ENCODE peak calls at places on chromosome 7, in four cellular contexts. W is WTC11, Q is GM12878, H is K562. V is an unnamed sample.

GRCh38 chr7:72493850-72494661 is 81.9 kb upstream of the CALN1 start:
- DNase-seq in H (peak), W (peak), Q (peak), V (peak)

GRCh38 chr7:149493366-149493765 is 4.2 kb downstream of the ZNF746 start:
- DNase-seq in H (no peak), Q (no peak), W (no peak), V (no peak)

GRCh38 chr7:114970732-114971131 is 48.8 kb downstream of the MDFIC start:
- DNase-seq in Q (no peak), W (no peak), H (no peak), V (no peak)

GRCh38 chr7:100875356-100875751 is 451 bp downstream of the SRRT start:
- DNase-seq in W (no peak), Q (no peak), H (no peak), V (peak)

GRCh38 chr7:31850066-31850465 is 163.1 kb downstream of the PPP1R17 start:
- DNase-seq in W (no peak), Q (no peak), H (no peak), V (no peak)

GRCh38 chr7:137577184-137577583 is 233.7 kb upstream of the PTN start:
- DNase-seq in H (no peak), W (no peak), Q (no peak), V (no peak)

GRCh38 chr7:621572-622285 is 102.1 kb upstream of the PDGFA start:
- DNase-seq in Q (no peak), H (no peak), W (no peak), V (no peak)

GRCh38 chr7:106061301-106061979 is 50.7 kb downstream of the SYPL1 start:
- DNase-seq in W (no peak), H (no peak), Q (no peak), V (no peak)

GRCh38 chr7:68509603-68510002 is 1088.7 kb upstream of the AUTS2 start:
- DNase-seq in Q (no peak), H (no peak), W (no peak), V (no peak)

GRCh38 chr7:112546723-112547513 is 66.1 kb downstream of the LSMEM1 start:
- DNase-seq in W (peak), H (no peak), Q (no peak), V (peak)

GRCh38 chr7:151514461-151515396 is 5.0 kb downstream of the RHEB start:
- DNase-seq in Q (no peak), W (no peak), H (no peak), V (no peak)

GRCh38 chr7:115235075-115235474 is 313.2 kb downstream of the MDFIC start:
- DNase-seq in W (no peak), H (no peak), Q (no peak), V (no peak)

GRCh38 chr7:36787933-36788378 is 63.7 kb upstream of the AOAH start:
- DNase-seq in W (no peak), H (no peak), Q (peak), V (no peak)

GRCh38 chr7:88346357-88346756 is 39.7 kb upstream of the STEAP4 start:
- DNase-seq in Q (no peak), W (no peak), H (no peak), V (no peak)

GRCh38 chr7:112129655-112130323 is 76.4 kb downstream of the DOCK4 start:
- DNase-seq in W (peak), Q (no peak), H (no peak), V (peak)

GRCh38 chr7:90298145-90299038 is 22.7 kb downstream of the FAM237B start:
- DNase-seq in Q (no peak), H (peak), W (no peak), V (peak)

GRCh38 chr7:135905355-135905754 is 71.8 kb downstream of the MTPN start:
- DNase-seq in Q (no peak), W (no peak), H (no peak), V (no peak)

GRCh38 chr7:44388089-44388970 is 62.9 kb upstream of the CAMK2B start:
- DNase-seq in H (no peak), Q (no peak), W (no peak), V (no peak)

GRCh38 chr7:22344655-22345054 is 12.3 kb downstream of the RAPGEF5 start:
- DNase-seq in H (no peak), Q (no peak), W (no peak), V (no peak)

GRCh38 chr7:30912986-30913671 is 1.5 kb downstream of the AQP1 start:
- DNase-seq in Q (no peak), H (no peak), W (no peak), V (no peak)

GRCh38 chr7:151676759-151677158 is 157.1 kb upstream of the RHEB start:
- DNase-seq in Q (no peak), H (no peak), W (no peak), V (no peak)

GRCh38 chr7:43906327-43907010 is at the start of gene URGCP:
- DNase-seq in W (peak), Q (no peak), H (peak), V (no peak)

GRCh38 chr7:116876664-116877442 is 14.5 kb downstream of the CAPZA2 start:
- DNase-seq in W (no peak), H (peak), Q (no peak), V (no peak)

GRCh38 chr7:22061781-22062180 is 116.1 kb upstream of the CDCA7L start:
- DNase-seq in Q (no peak), W (no peak), H (no peak), V (no peak)

GRCh38 chr7:137454169-137455166 is 110.9 kb upstream of the PTN start:
- DNase-seq in H (peak), W (no peak), Q (no peak), V (peak)

GRCh38 chr7:134165266-134165665 is 38.1 kb downstream of the LRGUK start:
- DNase-seq in W (no peak), Q (no peak), H (no peak), V (no peak)

GRCh38 chr7:13031481-13031880 is 344.0 kb downstream of the ARL4A start:
- DNase-seq in H (no peak), W (no peak), Q (no peak), V (peak)

GRCh38 chr7:102395620-102395957 is 574 bp upstream of the PRKRIP1 start:
- DNase-seq in W (no peak), Q (no peak), H (no peak), V (no peak)

GRCh38 chr7:142556745-142557144 is 192.5 kb upstream of the PRSS1 start:
- DNase-seq in H (peak), Q (no peak), W (peak), V (peak)

GRCh38 chr7:123410273-123410928 is 124.0 kb downstream of the IQUB start:
- DNase-seq in Q (no peak), W (no peak), H (no peak), V (no peak)

GRCh38 chr7:29920491-29920890 is 69.1 kb downstream of the SCRN1 start:
- DNase-seq in W (no peak), Q (no peak), H (no peak), V (no peak)

GRCh38 chr7:39428221-39428620 is 138.0 kb upstream of the YAE1 start:
- DNase-seq in H (no peak), Q (no peak), W (no peak), V (no peak)

GRCh38 chr7:95718556-95719410 is 53.6 kb upstream of the DYNC1I1 start:
- DNase-seq in W (no peak), Q (no peak), H (peak), V (no peak)

GRCh38 chr7:73521636-73522080 is 435 bp downstream of the BAZ1B start:
- DNase-seq in Q (no peak), W (peak), H (peak), V (peak)
- TF ChIP-seq ETV6 in Q (no peak), W (no peak), H (no peak), V (no peak)

GRCh38 chr7:4960363-4960762 is 1.4 kb upstream of the MMD2 start:
- DNase-seq in H (no peak), Q (no peak), W (no peak), V (no peak)
- TF ChIP-seq ETV6 in H (no peak), Q (no peak), W (no peak), V (no peak)

GRCh38 chr7:28799619-28800018 is 158.5 kb downstream of the TRIL start:
- DNase-seq in W (no peak), Q (no peak), H (no peak), V (no peak)
- TF ChIP-seq ETV6 in W (no peak), Q (no peak), H (no peak), V (no peak)

GRCh38 chr7:34090796-34091195 is 185.5 kb downstream of the BMPER start:
- DNase-seq in W (no peak), Q (no peak), H (no peak), V (no peak)

GRCh38 chr7:34093276-34093675 is 187.9 kb downstream of the BMPER start:
- DNase-seq in H (no peak), Q (no peak), W (no peak), V (no peak)

GRCh38 chr7:34096135-34096775 is 190.9 kb downstream of the BMPER start:
- DNase-seq in H (no peak), W (no peak), Q (no peak), V (no peak)

GRCh38 chr7:34087892-34088891 is 182.9 kb downstream of the BMPER start:
- DNase-seq in Q (no peak), W (peak), H (no peak), V (peak)

GRCh38 chr7:34091330-34091917 is 186.1 kb downstream of the BMPER start:
- DNase-seq in W (peak), H (no peak), Q (no peak), V (peak)
- TF ChIP-seq ETV6 in W (no peak), H (no peak), Q (no peak), V (no peak)

DNA sequence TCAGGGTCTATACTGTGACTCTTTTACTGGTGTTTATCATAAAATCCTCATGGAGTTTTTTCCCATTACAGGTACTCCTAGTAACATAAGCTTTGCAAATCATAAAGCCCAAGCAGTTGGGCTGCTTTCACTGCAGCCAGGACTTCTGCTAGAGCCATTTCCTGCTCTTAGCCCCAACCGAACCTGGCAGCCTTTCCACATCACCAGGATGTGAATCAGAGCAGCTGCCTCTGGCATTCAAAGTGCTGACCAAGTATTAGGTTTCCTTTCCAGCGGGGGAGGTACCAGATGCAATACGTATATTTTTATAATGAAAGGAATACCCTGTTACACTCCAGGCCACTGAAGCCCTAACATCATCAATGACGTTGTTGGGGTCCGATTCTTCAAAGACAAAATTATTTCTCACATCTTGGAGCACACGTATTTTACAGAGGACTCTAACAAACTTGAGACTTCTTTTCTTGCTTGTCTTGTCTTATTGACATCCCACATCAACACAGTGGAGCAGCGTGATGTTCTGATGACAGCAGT is 3.6 kb upstream of the HTR5A start:
- DNase-seq in H (no peak), Q (no peak), W (no peak), V (no peak)
- TF ChIP-seq ETV6 in H (no peak), Q (no peak), W (no peak), V (no peak)

GRCh38 chr7:7799138-7799537 is 80.7 kb upstream of the RPA3 start:
- DNase-seq in H (no peak), Q (no peak), W (no peak), V (no peak)
- TF ChIP-seq ETV6 in H (no peak), Q (no peak), W (no peak), V (no peak)

DNA sequence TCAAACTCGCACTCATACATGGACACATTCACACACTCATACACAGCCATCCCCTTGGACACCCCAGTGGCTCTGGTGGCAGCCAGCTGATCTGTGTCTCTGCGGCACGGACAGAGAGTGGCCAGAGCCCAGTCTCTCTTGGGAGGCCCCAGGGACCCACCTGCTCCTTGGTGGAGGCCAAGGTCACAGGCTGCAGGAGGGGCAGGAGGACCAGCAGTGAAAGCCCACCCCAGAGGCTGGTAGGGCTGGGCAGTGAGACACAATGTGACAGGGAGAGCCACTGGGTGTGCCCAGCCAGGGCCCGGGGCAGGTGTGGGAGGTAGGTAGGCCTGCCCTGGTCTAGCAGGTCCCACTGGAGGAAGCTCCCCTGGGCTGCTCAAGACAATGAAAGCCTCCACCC is 18.5 kb downstream of the SHH start:
- DNase-seq in H (no peak), W (no peak), Q (no peak), V (no peak)
- TF ChIP-seq ETV6 in H (no peak), W (no peak), Q (no peak), V (no peak)

DNA sequence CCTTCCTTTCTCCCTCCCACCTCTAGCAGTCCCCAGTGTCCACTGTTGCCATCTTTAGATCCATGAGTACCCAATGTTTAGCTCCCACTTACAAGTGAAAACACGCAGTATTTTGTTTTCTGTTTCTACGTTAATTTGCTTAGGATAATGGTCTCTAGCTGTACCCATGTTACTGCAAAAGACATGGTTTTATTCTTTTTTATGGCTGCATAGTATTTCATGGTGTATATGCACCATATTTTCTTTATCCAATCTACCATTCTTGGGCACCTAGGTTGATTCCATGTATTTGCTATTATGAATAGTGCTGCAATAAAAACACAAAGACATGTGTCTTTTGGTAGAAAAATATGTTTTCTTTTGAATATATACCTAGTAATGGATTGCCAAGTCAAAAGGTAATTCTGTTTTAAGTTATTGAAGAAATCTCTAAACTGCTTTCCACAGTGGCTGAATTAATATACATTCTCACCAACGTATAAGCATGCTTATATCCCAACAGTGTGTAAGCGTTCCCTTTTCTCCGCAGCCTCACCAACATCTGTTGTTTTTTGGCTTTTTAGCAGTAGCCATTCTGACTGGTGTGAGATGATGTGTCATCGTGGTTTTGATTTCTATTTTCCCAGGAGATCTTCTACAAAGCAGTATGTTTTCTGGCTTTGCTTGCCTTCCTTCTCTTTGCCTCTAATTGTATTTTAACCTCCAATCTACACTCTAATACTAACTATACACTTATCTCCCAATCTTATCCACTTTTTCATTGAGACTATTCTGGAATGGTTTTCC is 179.5 kb upstream of the PHF14 start:
- DNase-seq in Q (no peak), W (no peak), H (no peak), V (no peak)
- TF ChIP-seq ETV6 in Q (no peak), W (no peak), H (no peak), V (no peak)

GRCh38 chr7:20307901-20308300 is 22.8 kb upstream of the ITGB8 start:
- DNase-seq in H (peak), W (no peak), Q (no peak), V (no peak)
- TF ChIP-seq ETV6 in H (no peak), W (no peak), Q (no peak), V (no peak)